ENCODE peak calls at places on chromosomes 1 and 21, in eight cellular contexts. One of them, this sample, is unnamed.

GRCh38 chr1:66503841-66504470 is 30.0 kb upstream of the SGIP1 start:
- DNase-seq in ovary: no peak
- DNase-seq in K562: peak
- DNase-seq in Panc1: no peak
- DNase-seq in spleen: no peak
- DNase-seq in uterus: peak
- DNase-seq in aorta: peak
- DNase-seq in left ventricle myocardium inferior: peak
- DNase-seq in this sample: no peak

GRCh38 chr1:99969260-99969728 is 502 bp upstream of the SLC35A3 start:
- DNase-seq in ovary: no peak
- DNase-seq in left ventricle myocardium inferior: no peak
- DNase-seq in aorta: no peak
- DNase-seq in spleen: no peak
- DNase-seq in K562: peak
- DNase-seq in uterus: no peak
- DNase-seq in Panc1: peak
- DNase-seq in this sample: no peak

GRCh38 chr21:34884346-34884929 is 164.7 kb downstream of the RUNX1 start:
- DNase-seq in aorta: no peak
- DNase-seq in spleen: no peak
- DNase-seq in uterus: no peak
- DNase-seq in ovary: no peak
- DNase-seq in left ventricle myocardium inferior: no peak
- DNase-seq in K562: no peak
- DNase-seq in Panc1: no peak
- DNase-seq in this sample: no peak

GRCh38 chr1:109762821-109763645 is 690 bp downstream of the EPS8L3 start:
- DNase-seq in left ventricle myocardium inferior: peak
- DNase-seq in uterus: peak
- DNase-seq in K562: peak
- DNase-seq in ovary: peak
- DNase-seq in aorta: peak
- DNase-seq in spleen: peak
- DNase-seq in Panc1: no peak
- DNase-seq in this sample: no peak

GRCh38 chr1:93692983-93693591 is 11.4 kb upstream of the BCAR3 start:
- DNase-seq in Panc1: peak
- DNase-seq in ovary: no peak
- DNase-seq in aorta: peak
- DNase-seq in left ventricle myocardium inferior: no peak
- DNase-seq in K562: no peak
- DNase-seq in spleen: no peak
- DNase-seq in uterus: no peak
- DNase-seq in this sample: no peak

GRCh38 chr1:179121159-179121938 is 39.5 kb downstream of the TOR3A start:
- DNase-seq in spleen: no peak
- DNase-seq in uterus: peak
- DNase-seq in ovary: no peak
- DNase-seq in aorta: no peak
- DNase-seq in left ventricle myocardium inferior: no peak
- DNase-seq in K562: peak
- DNase-seq in Panc1: no peak
- DNase-seq in this sample: peak

GRCh38 chr1:184329962-184330868 is 56.6 kb upstream of the C1orf21 start:
- DNase-seq in K562: no peak
- DNase-seq in left ventricle myocardium inferior: no peak
- DNase-seq in spleen: no peak
- DNase-seq in Panc1: no peak
- DNase-seq in aorta: no peak
- DNase-seq in ovary: no peak
- DNase-seq in uterus: peak
- DNase-seq in this sample: no peak

GRCh38 chr1:56199060-56199459 is 380.3 kb downstream of the PLPP3 start:
- DNase-seq in aorta: no peak
- DNase-seq in uterus: no peak
- DNase-seq in ovary: no peak
- DNase-seq in spleen: no peak
- DNase-seq in left ventricle myocardium inferior: no peak
- DNase-seq in K562: no peak
- DNase-seq in Panc1: no peak
- DNase-seq in this sample: no peak

GRCh38 chr21:32392299-32392879 is 423 bp downstream of the URB1 start:
- DNase-seq in Panc1: no peak
- DNase-seq in ovary: no peak
- DNase-seq in aorta: no peak
- DNase-seq in left ventricle myocardium inferior: no peak
- DNase-seq in K562: peak
- DNase-seq in spleen: no peak
- DNase-seq in uterus: no peak
- DNase-seq in this sample: no peak

GRCh38 chr1:179036844-179037465 is 11.3 kb downstream of the FAM20B start:
- DNase-seq in Panc1: no peak
- DNase-seq in spleen: no peak
- DNase-seq in ovary: no peak
- DNase-seq in K562: no peak
- DNase-seq in left ventricle myocardium inferior: no peak
- DNase-seq in uterus: no peak
- DNase-seq in aorta: no peak
- DNase-seq in this sample: no peak

GRCh38 chr1:226061793-226062557 is 541 bp upstream of the H3-3A start:
- DNase-seq in uterus: peak
- DNase-seq in spleen: no peak
- DNase-seq in left ventricle myocardium inferior: peak
- DNase-seq in K562: peak
- DNase-seq in Panc1: no peak
- DNase-seq in ovary: peak
- DNase-seq in aorta: peak
- DNase-seq in this sample: peak

GRCh38 chr1:115277276-115277675 is 60.8 kb downstream of the NGF start:
- DNase-seq in left ventricle myocardium inferior: no peak
- DNase-seq in spleen: no peak
- DNase-seq in uterus: peak
- DNase-seq in ovary: no peak
- DNase-seq in K562: no peak
- DNase-seq in Panc1: no peak
- DNase-seq in aorta: no peak
- DNase-seq in this sample: no peak

GRCh38 chr1:84737572-84737971 is 47.3 kb upstream of the SSX2IP start:
- DNase-seq in ovary: no peak
- DNase-seq in left ventricle myocardium inferior: no peak
- DNase-seq in spleen: no peak
- DNase-seq in K562: no peak
- DNase-seq in uterus: peak
- DNase-seq in Panc1: no peak
- DNase-seq in aorta: no peak
- DNase-seq in this sample: no peak
- H3K27ac ChIP-seq in ovary: no peak
- H3K27ac ChIP-seq in left ventricle myocardium inferior: no peak
- H3K27ac ChIP-seq in spleen: no peak
- H3K27ac ChIP-seq in K562: no peak
- H3K27ac ChIP-seq in uterus: peak
- H3K27ac ChIP-seq in Panc1: no peak
- H3K27ac ChIP-seq in aorta: no peak
- H3K27ac ChIP-seq in this sample: no peak

GRCh38 chr1:230141797-230142607 is 75.0 kb downstream of the GALNT2 start:
- DNase-seq in spleen: peak
- DNase-seq in left ventricle myocardium inferior: no peak
- DNase-seq in aorta: no peak
- DNase-seq in K562: no peak
- DNase-seq in Panc1: no peak
- DNase-seq in ovary: no peak
- DNase-seq in uterus: no peak
- DNase-seq in this sample: no peak

GRCh38 chr1:230141002-230141648 is 74.1 kb downstream of the GALNT2 start:
- DNase-seq in uterus: no peak
- DNase-seq in aorta: no peak
- DNase-seq in left ventricle myocardium inferior: no peak
- DNase-seq in spleen: no peak
- DNase-seq in Panc1: no peak
- DNase-seq in K562: no peak
- DNase-seq in ovary: no peak
- DNase-seq in this sample: no peak

GRCh38 chr1:230139306-230139705 is 72.3 kb downstream of the GALNT2 start:
- DNase-seq in uterus: no peak
- DNase-seq in Panc1: no peak
- DNase-seq in ovary: no peak
- DNase-seq in aorta: no peak
- DNase-seq in left ventricle myocardium inferior: no peak
- DNase-seq in spleen: no peak
- DNase-seq in K562: no peak
- DNase-seq in this sample: no peak

GRCh38 chr1:230139741-230140140 is 72.7 kb downstream of the GALNT2 start:
- DNase-seq in ovary: no peak
- DNase-seq in uterus: no peak
- DNase-seq in spleen: no peak
- DNase-seq in K562: no peak
- DNase-seq in aorta: no peak
- DNase-seq in Panc1: no peak
- DNase-seq in left ventricle myocardium inferior: no peak
- DNase-seq in this sample: no peak

DNA sequence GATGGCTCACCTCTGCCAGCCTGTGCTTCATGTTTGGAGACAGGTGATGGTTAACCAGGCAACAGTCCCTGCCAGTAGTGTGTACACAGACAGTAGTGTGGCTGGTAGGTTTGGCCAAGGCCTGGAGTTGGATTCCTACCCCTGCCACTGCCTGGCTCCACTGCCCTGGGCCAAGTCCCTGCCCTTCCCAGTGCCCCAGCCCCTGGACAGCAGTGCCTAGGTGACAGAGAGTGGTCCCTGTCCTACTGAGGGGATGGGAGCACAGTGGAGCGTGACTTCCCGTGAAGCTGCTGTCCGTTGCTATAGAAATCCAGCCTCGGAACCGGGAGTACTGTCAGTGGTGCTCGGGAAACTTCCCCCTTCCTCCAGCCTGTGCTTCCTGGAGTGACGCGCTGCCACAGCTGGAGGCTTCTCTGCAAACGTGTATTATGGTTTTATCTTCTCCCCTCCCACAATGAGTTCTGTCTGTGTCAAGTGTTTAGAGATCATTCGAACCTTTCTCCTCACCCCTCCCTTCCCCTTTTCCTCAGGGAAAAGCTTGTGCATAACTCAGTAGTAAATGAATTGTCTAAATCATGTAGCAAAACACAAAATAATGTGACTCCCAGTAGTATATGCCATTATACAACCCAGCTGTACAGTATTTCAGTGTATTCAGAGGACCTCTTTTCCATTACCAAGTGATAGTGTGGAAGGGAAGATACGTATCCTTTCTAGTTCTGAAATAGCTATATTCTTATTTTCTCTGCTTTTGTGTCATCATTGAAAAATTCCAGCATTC is 73.4 kb downstream of the GALNT2 start:
- DNase-seq in left ventricle myocardium inferior: no peak
- DNase-seq in K562: peak
- DNase-seq in aorta: peak
- DNase-seq in ovary: no peak
- DNase-seq in spleen: no peak
- DNase-seq in Panc1: no peak
- DNase-seq in uterus: no peak
- DNase-seq in this sample: no peak
- H3K27ac ChIP-seq in left ventricle myocardium inferior: peak
- H3K27ac ChIP-seq in K562: peak
- H3K27ac ChIP-seq in aorta: no peak
- H3K27ac ChIP-seq in ovary: no peak
- H3K27ac ChIP-seq in spleen: no peak
- H3K27ac ChIP-seq in Panc1: no peak
- H3K27ac ChIP-seq in uterus: no peak
- H3K27ac ChIP-seq in this sample: no peak

GRCh38 chr1:164804366-164804765 is 245.4 kb downstream of the PBX1 start:
- DNase-seq in spleen: no peak
- DNase-seq in K562: no peak
- DNase-seq in Panc1: no peak
- DNase-seq in left ventricle myocardium inferior: no peak
- DNase-seq in ovary: no peak
- DNase-seq in uterus: no peak
- DNase-seq in aorta: no peak
- DNase-seq in this sample: no peak

GRCh38 chr1:164801246-164801731 is 242.3 kb downstream of the PBX1 start:
- DNase-seq in left ventricle myocardium inferior: no peak
- DNase-seq in aorta: peak
- DNase-seq in spleen: no peak
- DNase-seq in ovary: no peak
- DNase-seq in uterus: no peak
- DNase-seq in K562: no peak
- DNase-seq in Panc1: no peak
- DNase-seq in this sample: no peak

GRCh38 chr1:164801791-164802572 is 243.0 kb downstream of the PBX1 start:
- DNase-seq in left ventricle myocardium inferior: no peak
- DNase-seq in uterus: no peak
- DNase-seq in ovary: no peak
- DNase-seq in Panc1: no peak
- DNase-seq in aorta: no peak
- DNase-seq in K562: no peak
- DNase-seq in spleen: no peak
- DNase-seq in this sample: no peak

GRCh38 chr1:164803366-164803765 is 244.4 kb downstream of the PBX1 start:
- DNase-seq in uterus: no peak
- DNase-seq in ovary: no peak
- DNase-seq in spleen: no peak
- DNase-seq in aorta: no peak
- DNase-seq in K562: no peak
- DNase-seq in left ventricle myocardium inferior: no peak
- DNase-seq in Panc1: no peak
- DNase-seq in this sample: no peak

DNA sequence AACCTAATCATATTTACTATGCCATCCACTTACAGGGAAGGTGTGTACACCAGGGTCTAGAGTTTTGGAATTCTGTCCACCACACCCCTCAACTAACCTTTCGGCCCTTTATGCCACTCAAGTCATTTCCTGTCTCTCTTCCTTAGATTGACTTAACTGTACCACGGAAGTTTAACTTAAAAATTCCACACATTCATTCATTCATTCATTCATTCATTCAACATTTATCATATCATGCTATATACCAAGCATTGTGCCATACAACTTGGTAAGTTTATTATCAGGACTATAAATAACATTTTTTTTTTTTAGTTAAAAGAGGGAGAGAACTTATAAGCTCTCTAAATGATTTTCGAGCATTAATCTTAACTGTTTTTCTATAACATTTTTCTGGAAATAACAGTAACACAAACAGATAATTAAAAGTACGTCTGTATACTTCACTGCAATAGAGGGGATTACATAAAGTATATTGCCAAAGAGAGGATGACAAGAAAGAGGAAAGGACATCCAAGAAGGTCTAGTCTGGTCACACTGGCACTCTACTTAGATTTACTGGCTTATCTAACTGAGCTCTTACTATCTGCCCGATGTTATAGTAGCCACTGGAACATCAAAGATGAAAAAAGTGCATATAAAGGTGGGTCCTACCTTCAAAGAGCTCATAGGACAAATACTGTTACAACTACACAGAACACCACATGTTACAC is 243.7 kb downstream of the PBX1 start:
- DNase-seq in left ventricle myocardium inferior: no peak
- DNase-seq in uterus: no peak
- DNase-seq in aorta: no peak
- DNase-seq in Panc1: no peak
- DNase-seq in K562: no peak
- DNase-seq in ovary: no peak
- DNase-seq in spleen: no peak
- DNase-seq in this sample: no peak
- H3K27ac ChIP-seq in left ventricle myocardium inferior: no peak
- H3K27ac ChIP-seq in uterus: peak
- H3K27ac ChIP-seq in aorta: peak
- H3K27ac ChIP-seq in Panc1: no peak
- H3K27ac ChIP-seq in K562: no peak
- H3K27ac ChIP-seq in ovary: no peak
- H3K27ac ChIP-seq in spleen: no peak
- H3K27ac ChIP-seq in this sample: peak

GRCh38 chr1:81224222-81224621 is 576.5 kb upstream of the ADGRL2 start:
- DNase-seq in Panc1: no peak
- DNase-seq in left ventricle myocardium inferior: no peak
- DNase-seq in uterus: no peak
- DNase-seq in ovary: no peak
- DNase-seq in spleen: no peak
- DNase-seq in aorta: no peak
- DNase-seq in K562: no peak
- DNase-seq in this sample: no peak
- H3K27ac ChIP-seq in Panc1: no peak
- H3K27ac ChIP-seq in left ventricle myocardium inferior: peak
- H3K27ac ChIP-seq in uterus: no peak
- H3K27ac ChIP-seq in ovary: no peak
- H3K27ac ChIP-seq in spleen: no peak
- H3K27ac ChIP-seq in aorta: no peak
- H3K27ac ChIP-seq in K562: no peak
- H3K27ac ChIP-seq in this sample: no peak